ENCODE peak calls at places on chromosomes 1 and 21, in ten cellular contexts. K is uterus, A is GM23248, G is dorsolateral prefrontal cortex, H is ovary, X is right cardiac atrium, I is Peyer's patch, P is body of pancreas, N is AG04450, B is pancreas. Z is an unnamed sample.

GRCh38 chr1:174659823-174660222 is 212.1 kb downstream of the GPR52 start:
- DNase-seq in K (no peak), A (peak), X (no peak), B (no peak), G (no peak), H (no peak), P (no peak), I (no peak), N (no peak), Z (no peak)

GRCh38 chr1:18557621-18558465 is 72.8 kb upstream of the PAX7 start:
- DNase-seq in B (no peak), X (no peak), I (peak), K (no peak), N (no peak), A (peak), H (no peak), G (peak), P (peak), Z (no peak)

GRCh38 chr1:186325239-186325638 is 49.8 kb downstream of the TPR start:
- DNase-seq in N (no peak), K (no peak), H (no peak), B (no peak), X (no peak), P (no peak), A (peak), G (no peak), I (no peak), Z (no peak)

GRCh38 chr1:240152611-240153297 is 61.1 kb downstream of the FMN2 start:
- DNase-seq in P (no peak), N (no peak), B (no peak), X (no peak), G (peak), H (no peak), I (no peak), K (no peak), A (peak), Z (no peak)

GRCh38 chr1:181490276-181490675 is 7.0 kb downstream of the CACNA1E start:
- DNase-seq in G (peak), P (no peak), X (no peak), I (no peak), A (no peak), K (no peak), B (no peak), N (no peak), H (no peak), Z (no peak)

GRCh38 chr1:31259746-31260145 is 20.1 kb upstream of the NKAIN1 start:
- DNase-seq in B (no peak), G (no peak), K (no peak), I (no peak), A (no peak), X (no peak), P (no peak), N (no peak), H (no peak), Z (no peak)

GRCh38 chr1:26789953-26790352 is 2.2 kb downstream of the PIGV start:
- DNase-seq in X (no peak), N (no peak), I (no peak), K (no peak), H (no peak), G (no peak), B (no peak), A (no peak), P (no peak), Z (no peak)

GRCh38 chr21:45543710-45544448 is 1.6 kb upstream of the SLC19A1 start:
- DNase-seq in N (no peak), B (peak), H (peak), P (peak), A (no peak), I (peak), G (no peak), X (peak), K (peak), Z (no peak)

GRCh38 chr1:196609114-196609737 is 986 bp upstream of the KCNT2 start:
- DNase-seq in K (peak), B (peak), H (no peak), P (no peak), A (peak), N (no peak), I (no peak), X (no peak), G (no peak), Z (no peak)

GRCh38 chr1:216750962-216751361 is 27.7 kb upstream of the ESRRG start:
- DNase-seq in B (no peak), I (no peak), N (no peak), P (no peak), K (no peak), G (no peak), A (no peak), X (no peak), H (no peak), Z (no peak)

GRCh38 chr1:99852648-99853047 is 2.5 kb downstream of the AGL start:
- DNase-seq in H (no peak), N (no peak), G (no peak), K (no peak), X (no peak), B (no peak), I (no peak), P (no peak), A (peak), Z (no peak)

GRCh38 chr1:203295796-203296195 is 9.5 kb upstream of the BTG2 start:
- DNase-seq in X (no peak), I (no peak), A (no peak), G (no peak), B (no peak), H (no peak), P (no peak), N (no peak), K (no peak), Z (no peak)

GRCh38 chr1:63547621-63548294 is 24.4 kb downstream of the EFCAB7 start:
- DNase-seq in K (no peak), G (no peak), P (no peak), A (peak), N (no peak), I (no peak), X (no peak), B (no peak), H (no peak), Z (no peak)

GRCh38 chr1:52348704-52349301 is 17.2 kb downstream of the CC2D1B start:
- DNase-seq in A (peak), I (no peak), G (peak), P (no peak), H (no peak), N (no peak), B (no peak), X (no peak), K (no peak), Z (no peak)

GRCh38 chr1:53442297-53442696 is 16.9 kb upstream of the DMRTB1 start:
- DNase-seq in I (no peak), A (peak), K (no peak), X (no peak), P (no peak), G (no peak), N (no peak), H (no peak), B (no peak), Z (no peak)

GRCh38 chr1:168386949-168387586 is 106.4 kb downstream of the TBX19 start:
- DNase-seq in P (peak), I (no peak), K (peak), B (peak), A (peak), G (peak), H (peak), N (no peak), X (peak), Z (no peak)

GRCh38 chr1:21511579-21512522 is 2.6 kb downstream of the ALPL start:
- DNase-seq in A (peak), P (peak), K (no peak), N (peak), X (peak), G (no peak), H (peak), B (no peak), I (no peak), Z (peak)

GRCh38 chr1:41742219-41742618 is 176.5 kb downstream of the HIVEP3 start:
- DNase-seq in B (no peak), N (peak), G (no peak), K (no peak), I (no peak), A (peak), X (no peak), P (no peak), H (no peak), Z (no peak)

GRCh38 chr1:39016604-39017171 is 9.5 kb upstream of the NDUFS5 start:
- DNase-seq in A (no peak), H (no peak), X (no peak), K (no peak), G (no peak), I (no peak), B (no peak), P (peak), N (no peak), Z (no peak)

GRCh38 chr1:51792864-51793263 is 85.7 kb downstream of the NRDC start:
- DNase-seq in X (no peak), P (no peak), H (no peak), A (peak), K (no peak), N (peak), I (no peak), G (no peak), B (no peak), Z (no peak)

GRCh38 chr1:159823401-159823800 is 3.3 kb upstream of the SLAMF8 start:
- DNase-seq in H (no peak), B (no peak), K (no peak), P (no peak), I (no peak), G (no peak), A (no peak), N (no peak), X (no peak), Z (no peak)

GRCh38 chr1:36908096-36908495 is 126.2 kb downstream of the GRIK3 start:
- DNase-seq in X (no peak), G (no peak), H (no peak), A (no peak), K (no peak), N (no peak), B (no peak), P (no peak), I (no peak), Z (peak)

GRCh38 chr1:211386931-211387330 is 60.3 kb downstream of the TRAF5 start:
- DNase-seq in B (no peak), X (no peak), N (peak), A (peak), P (no peak), K (no peak), I (no peak), H (no peak), G (no peak), Z (no peak)

GRCh38 chr21:32516729-32517649 is 68.3 kb downstream of the TCP10L start:
- DNase-seq in P (no peak), X (no peak), N (peak), K (no peak), I (no peak), A (peak), B (no peak), G (peak), H (no peak), Z (no peak)

DNA sequence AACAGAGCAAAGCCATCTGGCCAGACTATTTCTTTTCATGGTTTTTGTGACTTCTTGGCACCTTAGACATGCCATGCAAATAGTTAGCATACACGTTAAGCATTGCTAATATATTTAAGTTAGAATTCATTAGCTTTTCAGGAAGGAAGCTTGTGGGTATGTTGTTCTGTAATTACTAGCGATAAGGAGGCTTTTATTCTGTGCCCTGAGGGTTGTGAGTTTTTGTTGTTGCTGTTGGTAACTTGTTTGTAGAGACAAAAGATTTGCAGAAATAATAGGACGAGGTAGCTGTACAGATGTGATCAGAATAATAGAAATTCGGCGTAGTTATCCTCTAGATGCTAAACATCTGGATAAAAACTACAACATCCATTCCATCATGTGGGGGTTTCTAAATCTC is 305.3 kb downstream of the TM2D1 start:
- DNase-seq in P (no peak), B (no peak), A (no peak), G (no peak), X (no peak), K (no peak), I (no peak), H (no peak), N (no peak), Z (no peak)
- H3K4me3 ChIP-seq in P (no peak), B (no peak), A (no peak), G (no peak), X (no peak), K (no peak), I (no peak), H (no peak), N (no peak), Z (no peak)

GRCh38 chr1:85629532-85629920 is 49.0 kb downstream of the CCN1 start:
- DNase-seq in B (no peak), K (no peak), P (no peak), G (no peak), N (no peak), X (no peak), A (peak), I (no peak), H (no peak), Z (no peak)
- H3K27ac ChIP-seq in B (peak), K (no peak), P (no peak), G (no peak), N (peak), X (no peak), A (peak), I (no peak), H (no peak), Z (peak)

GRCh38 chr1:172272087-172272486 is 148.4 kb upstream of the C1orf105 start:
- DNase-seq in B (no peak), I (no peak), X (no peak), K (no peak), P (no peak), N (no peak), A (no peak), H (no peak), G (no peak), Z (no peak)

GRCh38 chr1:172270605-172271004 is 149.9 kb upstream of the C1orf105 start:
- DNase-seq in G (no peak), K (no peak), X (no peak), B (no peak), P (no peak), A (peak), I (no peak), H (no peak), N (no peak), Z (no peak)

GRCh38 chr1:172275478-172275877 is 145.0 kb upstream of the C1orf105 start:
- DNase-seq in B (no peak), P (peak), H (no peak), G (no peak), A (no peak), N (no peak), X (no peak), K (no peak), I (no peak), Z (no peak)

GRCh38 chr1:172276120-172276818 is 144.2 kb upstream of the C1orf105 start:
- DNase-seq in P (no peak), A (no peak), K (no peak), B (no peak), H (no peak), X (no peak), G (no peak), N (no peak), I (no peak), Z (no peak)

DNA sequence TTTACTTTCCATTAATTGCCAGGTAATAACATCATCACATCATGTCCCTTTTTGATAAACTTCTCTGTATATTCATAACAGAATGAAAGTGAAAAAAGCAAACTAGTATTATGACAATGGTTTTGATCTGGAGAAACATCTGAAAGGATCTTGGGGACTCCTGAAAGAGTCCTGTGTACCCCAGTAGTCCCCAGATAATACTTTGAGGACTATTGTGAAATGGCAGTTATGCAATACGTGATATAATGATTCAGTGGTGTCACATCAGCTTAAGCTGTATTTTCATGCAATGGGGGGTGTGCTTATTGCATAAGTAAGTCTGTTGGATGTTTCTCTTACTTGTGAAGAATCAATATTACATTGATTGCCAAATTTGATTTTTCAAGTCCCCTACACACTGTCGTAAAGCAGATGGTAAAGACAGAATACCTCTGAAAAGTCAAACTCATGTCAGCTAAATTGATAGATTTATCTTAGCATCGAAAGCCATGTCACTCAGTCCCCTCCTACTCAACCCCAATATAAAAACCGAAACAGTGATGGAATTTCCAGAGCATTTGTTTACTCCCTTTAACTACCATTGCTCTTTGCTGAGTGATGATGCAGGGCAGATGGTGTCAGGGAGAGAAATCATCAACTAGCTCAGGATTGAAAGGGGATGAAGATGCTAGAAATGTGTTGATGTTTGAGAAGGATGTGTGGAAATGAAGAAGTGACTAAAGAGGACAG is 146.7 kb upstream of the C1orf105 start:
- DNase-seq in K (no peak), X (no peak), I (no peak), A (peak), P (no peak), H (no peak), N (no peak), G (no peak), B (no peak), Z (no peak)
- H3K4me3 ChIP-seq in K (no peak), X (no peak), I (no peak), A (no peak), P (no peak), H (no peak), N (no peak), G (no peak), B (no peak), Z (no peak)

DNA sequence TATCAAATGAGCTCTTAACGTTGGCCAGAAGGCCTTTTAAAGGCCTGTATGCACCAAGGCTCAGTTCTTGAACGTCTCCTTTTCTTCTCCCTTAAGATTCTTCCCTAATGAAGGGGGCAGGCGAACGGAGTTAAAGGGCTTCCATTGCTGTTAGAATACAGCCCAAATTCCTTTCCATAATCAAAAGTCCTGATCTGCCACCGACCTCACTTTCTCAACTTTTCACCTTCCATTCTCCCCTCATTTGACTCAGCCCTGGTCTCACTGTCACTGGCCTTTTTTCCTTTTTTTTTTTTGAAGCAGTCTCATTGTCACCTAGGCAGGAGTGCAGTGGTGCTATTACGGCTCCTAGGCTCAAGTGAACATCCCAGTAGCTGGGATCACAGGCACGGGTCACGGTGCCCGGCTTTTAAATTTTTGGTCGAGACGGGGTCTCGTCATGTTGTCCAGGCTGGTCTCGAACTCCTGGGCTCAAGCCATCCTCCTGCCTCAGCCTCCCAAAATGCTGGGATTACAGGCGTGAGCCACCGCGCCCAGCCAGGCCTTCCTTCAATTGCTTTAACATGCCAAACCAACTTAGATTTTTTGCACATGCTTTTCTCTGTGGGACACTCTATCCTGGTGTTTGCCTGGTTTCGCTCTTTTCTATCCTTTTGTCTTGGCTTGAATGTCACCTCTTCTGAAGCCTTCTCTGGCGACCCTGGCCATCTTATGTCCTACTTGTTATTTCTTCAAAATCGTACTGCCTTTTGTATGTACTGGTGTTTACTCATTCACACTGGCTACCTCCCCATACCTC is 612 bp upstream of the CMPK1 start:
- DNase-seq in P (no peak), K (no peak), A (peak), N (no peak), G (no peak), X (no peak), I (no peak), H (no peak), B (no peak), Z (no peak)
- H3K27ac ChIP-seq in P (peak), K (peak), A (peak), N (peak), G (peak), X (peak), I (peak), H (peak), B (peak), Z (peak)

GRCh38 chr1:78647238-78647637 is 2.4 kb upstream of the IFI44 start:
- DNase-seq in I (no peak), P (no peak), G (no peak), N (no peak), H (no peak), X (no peak), B (no peak), K (no peak), A (no peak), Z (no peak)

GRCh38 chr1:78641558-78641957 is 8.1 kb upstream of the IFI44 start:
- DNase-seq in I (no peak), G (no peak), X (no peak), N (no peak), H (no peak), K (no peak), B (no peak), P (no peak), A (no peak), Z (no peak)

GRCh38 chr1:78649628-78650027 is at the start of gene IFI44:
- DNase-seq in X (peak), I (peak), H (peak), B (peak), N (peak), P (peak), A (peak), G (peak), K (peak), Z (peak)

GRCh38 chr1:78650114-78650513 is 483 bp downstream of the IFI44 start:
- DNase-seq in H (no peak), N (no peak), K (no peak), A (peak), G (no peak), P (no peak), X (no peak), I (no peak), B (no peak), Z (no peak)

DNA sequence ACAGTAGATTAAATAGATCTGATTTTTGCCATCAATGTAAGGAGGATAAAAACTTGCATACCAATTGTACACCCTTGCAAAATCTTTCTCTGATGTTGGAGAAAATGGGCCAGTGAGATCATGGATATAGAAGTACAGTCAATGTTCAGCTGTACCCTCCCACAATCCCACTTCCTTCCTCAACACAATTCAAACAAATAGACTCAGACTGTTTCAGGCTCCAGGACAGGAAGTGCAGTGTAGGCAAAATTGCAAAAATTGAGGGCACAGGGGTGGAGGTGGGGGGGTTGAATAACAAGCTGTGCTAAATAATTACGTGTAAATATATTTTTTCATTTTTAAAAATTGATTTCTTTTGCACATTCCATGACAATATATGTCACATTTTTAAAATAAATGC is 3.9 kb upstream of the IFI44 start:
- DNase-seq in P (no peak), A (no peak), B (no peak), I (no peak), K (no peak), N (no peak), G (no peak), X (no peak), H (no peak), Z (no peak)
- H3K4me3 ChIP-seq in P (no peak), A (no peak), B (no peak), I (no peak), K (no peak), N (no peak), G (no peak), X (no peak), H (no peak), Z (no peak)